ENCODE peak calls at places on chromosomes 7 and 10, in nine cellular contexts. V is breast epithelium, T is suprapubic skin, D is endodermal cell, J is RWPE2, O is body of pancreas, K is esophagus squamous epithelium, R is AG04450, I is AG09309. Z is an unnamed sample.

GRCh38 chr10:36147529-36147928 is 505.4 kb upstream of the FZD8 start:
- DNase-seq in K (no peak), O (no peak), T (no peak), V (no peak), I (no peak), R (no peak), D (no peak), J (no peak), Z (no peak)

GRCh38 chr10:74432841-74433594 is 282.0 kb downstream of the ADK start:
- DNase-seq in I (peak), D (no peak), R (peak), O (no peak), J (no peak), V (no peak), K (no peak), T (no peak), Z (peak)

GRCh38 chr7:30694218-30694745 is 12.0 kb upstream of the CRHR2 start:
- DNase-seq in O (peak), D (no peak), T (no peak), K (no peak), R (no peak), V (no peak), I (no peak), J (no peak), Z (no peak)

GRCh38 chr7:81484266-81484665 is 285.6 kb downstream of the HGF start:
- DNase-seq in T (no peak), R (peak), K (peak), J (no peak), I (peak), D (peak), O (peak), V (no peak), Z (peak)

GRCh38 chr10:111830360-111830759 is 353.2 kb downstream of the GPAM start:
- DNase-seq in R (no peak), T (no peak), O (no peak), K (no peak), D (no peak), V (no peak), I (no peak), J (no peak), Z (no peak)

GRCh38 chr7:48718731-48719387 is 205.5 kb upstream of the CDC14C start:
- DNase-seq in K (no peak), O (no peak), D (no peak), V (no peak), I (no peak), T (no peak), J (no peak), R (no peak), Z (no peak)

GRCh38 chr7:6691609-6692106 is 15.1 kb downstream of the ZNF12 start:
- DNase-seq in V (no peak), T (no peak), D (no peak), K (no peak), J (no peak), R (no peak), O (no peak), I (no peak), Z (peak)

GRCh38 chr10:21406595-21407218 is 118.8 kb downstream of the SKIDA1 start:
- DNase-seq in T (no peak), K (no peak), I (peak), O (no peak), V (no peak), D (no peak), J (no peak), R (no peak), Z (peak)

GRCh38 chr7:100675581-100676350 is 2.2 kb downstream of the GNB2 start:
- DNase-seq in D (peak), R (peak), K (peak), T (peak), I (no peak), O (peak), V (peak), J (peak), Z (peak)

GRCh38 chr7:89761173-89761572 is 393.1 kb upstream of the STEAP1 start:
- DNase-seq in I (no peak), O (no peak), K (no peak), J (no peak), R (no peak), V (no peak), D (no peak), T (no peak), Z (no peak)

GRCh38 chr10:87782721-87783120 is 35.3 kb downstream of the ATAD1 start:
- DNase-seq in J (no peak), R (no peak), V (no peak), O (no peak), T (no peak), K (no peak), D (no peak), I (no peak), Z (no peak)

GRCh38 chr7:130961128-130961601 is 227.2 kb upstream of the KLF14 start:
- DNase-seq in T (no peak), K (no peak), D (no peak), V (no peak), O (no peak), J (no peak), I (peak), R (no peak), Z (peak)

GRCh38 chr7:84003191-84003590 is 191.4 kb downstream of the SEMA3A start:
- DNase-seq in R (no peak), K (no peak), J (no peak), T (no peak), I (no peak), O (no peak), D (no peak), V (no peak), Z (no peak)

GRCh38 chr10:114397651-114398145 is 6.6 kb downstream of the AFAP1L2 start:
- DNase-seq in V (no peak), J (no peak), R (no peak), D (no peak), I (no peak), T (no peak), K (no peak), O (no peak), Z (peak)
- TF ChIP-seq CTCF in V (no peak), J (no peak), R (no peak), D (no peak), I (no peak), T (no peak), K (no peak), O (no peak), Z (no peak)

GRCh38 chr7:111727905-111728634 is 165.8 kb upstream of the IMMP2L start:
- DNase-seq in J (no peak), T (no peak), K (no peak), V (no peak), I (no peak), O (no peak), D (no peak), R (no peak), Z (no peak)
- H3K4me3 ChIP-seq in J (no peak), T (no peak), K (no peak), V (no peak), I (no peak), O (no peak), D (no peak), R (no peak), Z (no peak)

GRCh38 chr10:98577578-98577977 is 130.8 kb upstream of the HPS1 start:
- DNase-seq in V (no peak), J (no peak), R (no peak), O (no peak), I (no peak), D (no peak), T (no peak), K (no peak), Z (no peak)
- TF ChIP-seq CTCF in V (no peak), J (no peak), R (no peak), O (no peak), I (no peak), D (no peak), T (no peak), K (no peak), Z (no peak)

DNA sequence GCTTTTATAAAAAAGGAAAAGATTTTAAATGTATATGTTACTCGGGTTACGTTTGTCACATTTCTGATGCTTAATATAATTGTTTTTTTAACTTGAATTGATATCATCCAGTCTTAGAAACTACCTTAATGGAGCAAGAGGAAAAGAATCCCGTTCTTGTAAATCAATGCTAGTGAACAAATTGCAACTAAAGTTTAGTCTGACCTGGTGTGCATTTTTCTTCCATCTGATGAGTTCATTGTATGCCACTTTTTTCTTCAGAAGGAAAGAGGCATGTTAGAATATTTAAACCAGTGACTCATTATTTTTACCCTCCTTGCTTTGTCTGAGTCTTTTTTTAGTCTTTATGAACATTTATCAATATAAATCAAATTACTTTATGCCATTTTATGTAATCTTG is 34.7 kb downstream of the NET1 start:
- DNase-seq in T (no peak), D (no peak), K (no peak), O (no peak), J (no peak), V (no peak), R (no peak), I (no peak), Z (no peak)
- H3K4me3 ChIP-seq in T (peak), D (peak), K (peak), O (peak), J (peak), V (peak), R (peak), I (peak), Z (peak)

Z was measured in cardiac fibroblast.